ENCODE peak calls at places on chromosomes 5 and 9, in nine cellular contexts. One of them, this sample, is unnamed.

GRCh38 chr9:129773262-129774048 is 20.6 kb upstream of the PTGES start:
- DNase-seq in CD8-positive, alpha-beta T cell: no peak
- DNase-seq in heart left ventricle: no peak
- DNase-seq in PC-9: peak; percentile 97
- DNase-seq in PC-3: peak; percentile 87
- DNase-seq in adrenal gland: peak; percentile 75
- DNase-seq in naive thymus-derived CD4-positive, alpha-beta T cell: no peak
- DNase-seq in pancreas: peak; percentile 69
- DNase-seq in prostate gland: no peak
- DNase-seq in this sample: no peak

GRCh38 chr5:142115937-142116614 is 7.5 kb downstream of the NDFIP1 start:
- DNase-seq in CD8-positive, alpha-beta T cell: no peak
- DNase-seq in heart left ventricle: no peak
- DNase-seq in PC-9: no peak
- DNase-seq in PC-3: peak; percentile 55
- DNase-seq in adrenal gland: no peak
- DNase-seq in naive thymus-derived CD4-positive, alpha-beta T cell: no peak
- DNase-seq in pancreas: no peak
- DNase-seq in prostate gland: no peak
- DNase-seq in this sample: no peak

GRCh38 chr5:173229381-173229959 is 5.5 kb downstream of the NKX2-5 start:
- DNase-seq in CD8-positive, alpha-beta T cell: no peak
- DNase-seq in heart left ventricle: no peak
- DNase-seq in PC-9: no peak
- DNase-seq in PC-3: no peak
- DNase-seq in adrenal gland: no peak
- DNase-seq in naive thymus-derived CD4-positive, alpha-beta T cell: no peak
- DNase-seq in pancreas: no peak
- DNase-seq in prostate gland: no peak
- DNase-seq in this sample: no peak

GRCh38 chr9:34985311-34985899 is 4.1 kb upstream of the DNAJB5 start:
- DNase-seq in CD8-positive, alpha-beta T cell: peak; percentile 65
- DNase-seq in heart left ventricle: peak; percentile 49
- DNase-seq in PC-9: peak; percentile 37
- DNase-seq in PC-3: peak; percentile 65
- DNase-seq in adrenal gland: peak; percentile 65
- DNase-seq in naive thymus-derived CD4-positive, alpha-beta T cell: no peak
- DNase-seq in pancreas: peak; percentile 49
- DNase-seq in prostate gland: peak; percentile 31
- DNase-seq in this sample: peak; percentile 50

GRCh38 chr5:153460421-153460820 is 30.0 kb upstream of the GRIA1 start:
- DNase-seq in CD8-positive, alpha-beta T cell: no peak
- DNase-seq in heart left ventricle: no peak
- DNase-seq in PC-9: no peak
- DNase-seq in PC-3: no peak
- DNase-seq in adrenal gland: no peak
- DNase-seq in naive thymus-derived CD4-positive, alpha-beta T cell: no peak
- DNase-seq in pancreas: no peak
- DNase-seq in prostate gland: no peak
- DNase-seq in this sample: no peak

GRCh38 chr9:117704024-117704575 is at the start of gene TLR4:
- DNase-seq in CD8-positive, alpha-beta T cell: no peak
- DNase-seq in heart left ventricle: peak; percentile 75
- DNase-seq in PC-9: peak; percentile 9
- DNase-seq in PC-3: peak; percentile 2
- DNase-seq in adrenal gland: peak; percentile 80
- DNase-seq in naive thymus-derived CD4-positive, alpha-beta T cell: peak; percentile 17
- DNase-seq in pancreas: no peak
- DNase-seq in prostate gland: peak; percentile 30
- DNase-seq in this sample: peak; percentile 74

GRCh38 chr5:64506567-64507321 is 929 bp downstream of the RGS7BP start:
- DNase-seq in CD8-positive, alpha-beta T cell: no peak
- DNase-seq in heart left ventricle: no peak
- DNase-seq in PC-9: no peak
- DNase-seq in PC-3: no peak
- DNase-seq in adrenal gland: no peak
- DNase-seq in naive thymus-derived CD4-positive, alpha-beta T cell: no peak
- DNase-seq in pancreas: no peak
- DNase-seq in prostate gland: no peak
- DNase-seq in this sample: peak; percentile 48

GRCh38 chr5:7779663-7780030 is 71.3 kb downstream of the CFAP90 start:
- DNase-seq in CD8-positive, alpha-beta T cell: no peak
- DNase-seq in heart left ventricle: no peak
- DNase-seq in PC-9: no peak
- DNase-seq in PC-3: no peak
- DNase-seq in adrenal gland: no peak
- DNase-seq in naive thymus-derived CD4-positive, alpha-beta T cell: no peak
- DNase-seq in pancreas: no peak
- DNase-seq in prostate gland: no peak
- DNase-seq in this sample: no peak

GRCh38 chr5:35247645-35248034 is 17.4 kb upstream of the PRLR start:
- DNase-seq in CD8-positive, alpha-beta T cell: no peak
- DNase-seq in heart left ventricle: no peak
- DNase-seq in PC-9: no peak
- DNase-seq in PC-3: peak; percentile 53
- DNase-seq in adrenal gland: peak; percentile 79
- DNase-seq in naive thymus-derived CD4-positive, alpha-beta T cell: no peak
- DNase-seq in pancreas: peak; percentile 51
- DNase-seq in prostate gland: peak; percentile 13
- DNase-seq in this sample: no peak

GRCh38 chr5:157827429-157827828 is 31.5 kb downstream of the CLINT1 start:
- DNase-seq in CD8-positive, alpha-beta T cell: no peak
- DNase-seq in heart left ventricle: no peak
- DNase-seq in PC-9: no peak
- DNase-seq in PC-3: no peak
- DNase-seq in adrenal gland: no peak
- DNase-seq in naive thymus-derived CD4-positive, alpha-beta T cell: no peak
- DNase-seq in pancreas: no peak
- DNase-seq in prostate gland: no peak
- DNase-seq in this sample: no peak

GRCh38 chr9:96006296-96006890 is 130.9 kb downstream of the ERCC6L2 start:
- DNase-seq in CD8-positive, alpha-beta T cell: no peak
- DNase-seq in heart left ventricle: no peak
- DNase-seq in PC-9: no peak
- DNase-seq in PC-3: no peak
- DNase-seq in adrenal gland: no peak
- DNase-seq in naive thymus-derived CD4-positive, alpha-beta T cell: no peak
- DNase-seq in pancreas: no peak
- DNase-seq in prostate gland: no peak
- DNase-seq in this sample: no peak

GRCh38 chr5:150022163-150022540 is 21.6 kb downstream of the HMGXB3 start:
- DNase-seq in CD8-positive, alpha-beta T cell: no peak
- DNase-seq in heart left ventricle: peak; percentile 36
- DNase-seq in PC-9: peak; percentile 53
- DNase-seq in PC-3: peak; percentile 90
- DNase-seq in adrenal gland: peak; percentile 60
- DNase-seq in naive thymus-derived CD4-positive, alpha-beta T cell: no peak
- DNase-seq in pancreas: no peak
- DNase-seq in prostate gland: peak; percentile 21
- DNase-seq in this sample: no peak

GRCh38 chr5:150022681-150023080 is 22.1 kb downstream of the HMGXB3 start:
- DNase-seq in CD8-positive, alpha-beta T cell: no peak
- DNase-seq in heart left ventricle: no peak
- DNase-seq in PC-9: no peak
- DNase-seq in PC-3: no peak
- DNase-seq in adrenal gland: no peak
- DNase-seq in naive thymus-derived CD4-positive, alpha-beta T cell: no peak
- DNase-seq in pancreas: no peak
- DNase-seq in prostate gland: no peak
- DNase-seq in this sample: no peak

GRCh38 chr5:150024241-150024984 is 23.9 kb downstream of the HMGXB3 start:
- DNase-seq in CD8-positive, alpha-beta T cell: no peak
- DNase-seq in heart left ventricle: no peak
- DNase-seq in PC-9: no peak
- DNase-seq in PC-3: no peak
- DNase-seq in adrenal gland: no peak
- DNase-seq in naive thymus-derived CD4-positive, alpha-beta T cell: no peak
- DNase-seq in pancreas: no peak
- DNase-seq in prostate gland: no peak
- DNase-seq in this sample: no peak

GRCh38 chr5:150021491-150022162 is 21.1 kb downstream of the HMGXB3 start:
- DNase-seq in CD8-positive, alpha-beta T cell: no peak
- DNase-seq in heart left ventricle: no peak
- DNase-seq in PC-9: peak; percentile 84
- DNase-seq in PC-3: peak; percentile 88
- DNase-seq in adrenal gland: peak; percentile 87
- DNase-seq in naive thymus-derived CD4-positive, alpha-beta T cell: no peak
- DNase-seq in pancreas: no peak
- DNase-seq in prostate gland: peak; percentile 67
- DNase-seq in this sample: no peak

GRCh38 chr5:150023136-150023535 is 22.6 kb downstream of the HMGXB3 start:
- DNase-seq in CD8-positive, alpha-beta T cell: no peak
- DNase-seq in heart left ventricle: no peak
- DNase-seq in PC-9: no peak
- DNase-seq in PC-3: no peak
- DNase-seq in adrenal gland: no peak
- DNase-seq in naive thymus-derived CD4-positive, alpha-beta T cell: no peak
- DNase-seq in pancreas: no peak
- DNase-seq in prostate gland: no peak
- DNase-seq in this sample: no peak
- H3K27ac ChIP-seq in CD8-positive, alpha-beta T cell: no peak overlapping the region
- H3K27ac ChIP-seq in heart left ventricle: peak overlapping the region; percentile 79
- H3K27ac ChIP-seq in PC-9: peak overlapping the region; percentile 93
- H3K27ac ChIP-seq in PC-3: peak overlapping the region; percentile 79
- H3K27ac ChIP-seq in adrenal gland: no peak overlapping the region
- H3K27ac ChIP-seq in naive thymus-derived CD4-positive, alpha-beta T cell: no peak overlapping the region
- H3K27ac ChIP-seq in pancreas: no peak overlapping the region
- H3K27ac ChIP-seq in prostate gland: no peak overlapping the region
- H3K27ac ChIP-seq in this sample: no peak overlapping the region

GRCh38 chr5:132658383-132659302 is 670 bp downstream of the IL13 start:
- DNase-seq in CD8-positive, alpha-beta T cell: no peak
- DNase-seq in heart left ventricle: no peak
- DNase-seq in PC-9: no peak
- DNase-seq in PC-3: no peak
- DNase-seq in adrenal gland: no peak
- DNase-seq in naive thymus-derived CD4-positive, alpha-beta T cell: no peak
- DNase-seq in pancreas: no peak
- DNase-seq in prostate gland: no peak
- DNase-seq in this sample: no peak
- H3K4me1 ChIP-seq in CD8-positive, alpha-beta T cell: peaks cover 19% of the 10 kb centered on the region
- H3K4me1 ChIP-seq in heart left ventricle: peaks cover 12% of the 10 kb centered on the region
- H3K4me1 ChIP-seq in PC-9: no peaks in the 10 kb centered on the region
- H3K4me1 ChIP-seq in PC-3: no peaks in the 10 kb centered on the region
- H3K4me1 ChIP-seq in adrenal gland: peaks cover 8% of the 10 kb centered on the region
- H3K4me1 ChIP-seq in naive thymus-derived CD4-positive, alpha-beta T cell: peaks cover 22% of the 10 kb centered on the region
- H3K4me1 ChIP-seq in pancreas: no peaks in the 10 kb centered on the region
- H3K4me1 ChIP-seq in prostate gland: no peaks in the 10 kb centered on the region
- H3K4me1 ChIP-seq in this sample: no peaks in the 10 kb centered on the region

GRCh38 chr5:10588109-10588775 is 24.4 kb downstream of the ANKRD33B start:
- DNase-seq in CD8-positive, alpha-beta T cell: no peak
- DNase-seq in heart left ventricle: no peak
- DNase-seq in PC-9: no peak
- DNase-seq in PC-3: no peak
- DNase-seq in adrenal gland: no peak
- DNase-seq in naive thymus-derived CD4-positive, alpha-beta T cell: no peak
- DNase-seq in pancreas: no peak
- DNase-seq in prostate gland: no peak
- DNase-seq in this sample: no peak
- H3K27ac ChIP-seq in CD8-positive, alpha-beta T cell: no peak overlapping the region
- H3K27ac ChIP-seq in heart left ventricle: no peak overlapping the region
- H3K27ac ChIP-seq in PC-9: no peak overlapping the region
- H3K27ac ChIP-seq in PC-3: no peak overlapping the region
- H3K27ac ChIP-seq in adrenal gland: no peak overlapping the region
- H3K27ac ChIP-seq in naive thymus-derived CD4-positive, alpha-beta T cell: no peak overlapping the region
- H3K27ac ChIP-seq in pancreas: no peak overlapping the region
- H3K27ac ChIP-seq in prostate gland: no peak overlapping the region
- H3K27ac ChIP-seq in this sample: no peak overlapping the region

GRCh38 chr5:119304439-119304838 is 51.4 kb upstream of the TNFAIP8 start:
- DNase-seq in CD8-positive, alpha-beta T cell: no peak
- DNase-seq in heart left ventricle: no peak
- DNase-seq in PC-9: no peak
- DNase-seq in PC-3: no peak
- DNase-seq in adrenal gland: no peak
- DNase-seq in naive thymus-derived CD4-positive, alpha-beta T cell: no peak
- DNase-seq in pancreas: no peak
- DNase-seq in prostate gland: no peak
- DNase-seq in this sample: no peak
- H3K4me1 ChIP-seq in CD8-positive, alpha-beta T cell: peaks cover 94% of the 10 kb centered on the region
- H3K4me1 ChIP-seq in heart left ventricle: peaks cover 80% of the 10 kb centered on the region
- H3K4me1 ChIP-seq in PC-9: peaks cover 45% of the 10 kb centered on the region
- H3K4me1 ChIP-seq in PC-3: peaks cover 42% of the 10 kb centered on the region
- H3K4me1 ChIP-seq in adrenal gland: no peaks in the 10 kb centered on the region
- H3K4me1 ChIP-seq in naive thymus-derived CD4-positive, alpha-beta T cell: peaks cover 90% of the 10 kb centered on the region
- H3K4me1 ChIP-seq in pancreas: peaks cover 45% of the 10 kb centered on the region
- H3K4me1 ChIP-seq in prostate gland: peaks cover 6% of the 10 kb centered on the region
- H3K4me1 ChIP-seq in this sample: no peaks in the 10 kb centered on the region

DNA sequence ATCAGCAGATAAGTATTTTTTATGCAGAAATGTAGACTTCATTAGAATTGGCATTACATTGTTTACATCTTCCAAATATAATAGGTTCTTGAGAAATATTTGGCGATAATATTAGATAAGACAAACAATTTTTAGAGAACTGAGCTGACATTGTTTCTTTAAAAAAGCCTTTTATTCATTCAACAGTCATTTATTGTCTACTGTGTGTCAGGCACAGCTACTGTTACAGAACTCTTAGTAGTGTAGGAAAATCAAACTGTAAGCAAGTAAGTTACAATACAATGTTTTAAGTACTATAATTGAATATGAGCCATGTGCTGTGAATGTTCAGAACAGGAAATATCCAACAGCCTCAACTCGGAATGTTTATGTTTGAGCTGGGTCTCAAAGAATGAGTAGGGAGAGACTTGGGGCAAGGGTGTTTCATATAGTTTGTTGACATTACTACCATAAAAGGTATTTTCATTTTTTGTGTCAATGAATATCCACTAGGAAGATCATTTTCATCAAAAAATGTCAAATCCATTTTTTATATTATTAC is 114.0 kb downstream of the CDC42SE2 start:
- DNase-seq in CD8-positive, alpha-beta T cell: no peak
- DNase-seq in heart left ventricle: no peak
- DNase-seq in PC-9: no peak
- DNase-seq in PC-3: no peak
- DNase-seq in adrenal gland: no peak
- DNase-seq in naive thymus-derived CD4-positive, alpha-beta T cell: no peak
- DNase-seq in pancreas: no peak
- DNase-seq in prostate gland: no peak
- DNase-seq in this sample: no peak
- H3K27ac ChIP-seq in CD8-positive, alpha-beta T cell: peak overlapping the region; percentile 29
- H3K27ac ChIP-seq in heart left ventricle: no peak overlapping the region
- H3K27ac ChIP-seq in PC-9: no peak overlapping the region
- H3K27ac ChIP-seq in PC-3: no peak overlapping the region
- H3K27ac ChIP-seq in adrenal gland: no peak overlapping the region
- H3K27ac ChIP-seq in naive thymus-derived CD4-positive, alpha-beta T cell: peak overlapping the region; percentile 97
- H3K27ac ChIP-seq in pancreas: peak overlapping the region; percentile 67
- H3K27ac ChIP-seq in prostate gland: no peak overlapping the region
- H3K27ac ChIP-seq in this sample: no peak overlapping the region

GRCh38 chr5:131256507-131256823 is 7.4 kb upstream of the CDC42SE2 start:
- DNase-seq in CD8-positive, alpha-beta T cell: no peak
- DNase-seq in heart left ventricle: no peak
- DNase-seq in PC-9: no peak
- DNase-seq in PC-3: no peak
- DNase-seq in adrenal gland: no peak
- DNase-seq in naive thymus-derived CD4-positive, alpha-beta T cell: no peak
- DNase-seq in pancreas: no peak
- DNase-seq in prostate gland: no peak
- DNase-seq in this sample: no peak
- H3K4me1 ChIP-seq in CD8-positive, alpha-beta T cell: peaks cover 66% of the 10 kb centered on the region
- H3K4me1 ChIP-seq in heart left ventricle: peaks cover 74% of the 10 kb centered on the region
- H3K4me1 ChIP-seq in PC-9: peaks cover 25% of the 10 kb centered on the region
- H3K4me1 ChIP-seq in PC-3: peaks cover 26% of the 10 kb centered on the region
- H3K4me1 ChIP-seq in adrenal gland: no peaks in the 10 kb centered on the region
- H3K4me1 ChIP-seq in naive thymus-derived CD4-positive, alpha-beta T cell: peaks cover 60% of the 10 kb centered on the region
- H3K4me1 ChIP-seq in pancreas: no peaks in the 10 kb centered on the region
- H3K4me1 ChIP-seq in prostate gland: peaks cover 7% of the 10 kb centered on the region
- H3K4me1 ChIP-seq in this sample: no peaks in the 10 kb centered on the region

This sample was measured in right lobe of liver.